ENCODE peak calls at places on chromosomes 11 and 22, in five cellular contexts. One of them, this sample, is unnamed.

GRCh38 chr11:111718436-111719325 is 47.5 kb downstream of the PPP2R1B start:
- DNase-seq in thoracic aorta: no peak
- DNase-seq in dorsolateral prefrontal cortex: no peak
- DNase-seq in naive thymus-derived CD4-positive, alpha-beta T cell: no peak
- DNase-seq in OCI-LY7: no peak
- DNase-seq in this sample: no peak

GRCh38 chr11:19092342-19092741 is 24.6 kb upstream of the ZDHHC13 start:
- DNase-seq in thoracic aorta: no peak
- DNase-seq in dorsolateral prefrontal cortex: no peak
- DNase-seq in naive thymus-derived CD4-positive, alpha-beta T cell: no peak
- DNase-seq in OCI-LY7: no peak
- DNase-seq in this sample: no peak

GRCh38 chr11:32473282-32473909 is 38.1 kb upstream of the WT1 start:
- DNase-seq in thoracic aorta: no peak
- DNase-seq in dorsolateral prefrontal cortex: no peak
- DNase-seq in naive thymus-derived CD4-positive, alpha-beta T cell: no peak
- DNase-seq in OCI-LY7: no peak
- DNase-seq in this sample: no peak

GRCh38 chr11:97729546-97730272 is 1291.0 kb upstream of the CNTN5 start:
- DNase-seq in thoracic aorta: no peak
- DNase-seq in dorsolateral prefrontal cortex: no peak
- DNase-seq in naive thymus-derived CD4-positive, alpha-beta T cell: no peak
- DNase-seq in OCI-LY7: no peak
- DNase-seq in this sample: no peak

GRCh38 chr11:108286369-108286768 is 63.5 kb downstream of the ATM start:
- DNase-seq in thoracic aorta: no peak
- DNase-seq in dorsolateral prefrontal cortex: no peak
- DNase-seq in naive thymus-derived CD4-positive, alpha-beta T cell: peak
- DNase-seq in OCI-LY7: no peak
- DNase-seq in this sample: no peak

GRCh38 chr11:128036556-128037093 is 550.7 kb downstream of the ETS1 start:
- DNase-seq in thoracic aorta: no peak
- DNase-seq in dorsolateral prefrontal cortex: no peak
- DNase-seq in naive thymus-derived CD4-positive, alpha-beta T cell: no peak
- DNase-seq in OCI-LY7: no peak
- DNase-seq in this sample: no peak

GRCh38 chr11:124739479-124740276 is at the start of gene NRGN:
- DNase-seq in thoracic aorta: peak
- DNase-seq in dorsolateral prefrontal cortex: peak
- DNase-seq in naive thymus-derived CD4-positive, alpha-beta T cell: peak
- DNase-seq in OCI-LY7: peak
- DNase-seq in this sample: peak

GRCh38 chr22:34105461-34106062 is 185.3 kb upstream of the LARGE1 start:
- DNase-seq in thoracic aorta: no peak
- DNase-seq in dorsolateral prefrontal cortex: peak
- DNase-seq in naive thymus-derived CD4-positive, alpha-beta T cell: no peak
- DNase-seq in OCI-LY7: peak
- DNase-seq in this sample: peak

GRCh38 chr11:9601041-9601875 is 27.8 kb downstream of the WEE1 start:
- DNase-seq in thoracic aorta: no peak
- DNase-seq in dorsolateral prefrontal cortex: no peak
- DNase-seq in naive thymus-derived CD4-positive, alpha-beta T cell: peak
- DNase-seq in OCI-LY7: peak
- DNase-seq in this sample: peak

GRCh38 chr11:20467458-20468185 is 80.1 kb downstream of the PRMT3 start:
- DNase-seq in thoracic aorta: no peak
- DNase-seq in dorsolateral prefrontal cortex: no peak
- DNase-seq in naive thymus-derived CD4-positive, alpha-beta T cell: no peak
- DNase-seq in OCI-LY7: no peak
- DNase-seq in this sample: no peak

GRCh38 chr22:30370681-30371080 is 13.9 kb downstream of the CCDC157 start:
- DNase-seq in thoracic aorta: no peak
- DNase-seq in dorsolateral prefrontal cortex: no peak
- DNase-seq in naive thymus-derived CD4-positive, alpha-beta T cell: no peak
- DNase-seq in OCI-LY7: no peak
- DNase-seq in this sample: no peak

GRCh38 chr11:120929664-120930154 is 94.2 kb upstream of the TBCEL start:
- DNase-seq in thoracic aorta: no peak
- DNase-seq in dorsolateral prefrontal cortex: no peak
- DNase-seq in naive thymus-derived CD4-positive, alpha-beta T cell: peak
- DNase-seq in OCI-LY7: peak
- DNase-seq in this sample: no peak

GRCh38 chr11:113562981-113563461 is 87.8 kb upstream of the DRD2 start:
- DNase-seq in thoracic aorta: no peak
- DNase-seq in dorsolateral prefrontal cortex: no peak
- DNase-seq in naive thymus-derived CD4-positive, alpha-beta T cell: no peak
- DNase-seq in OCI-LY7: no peak
- DNase-seq in this sample: no peak

GRCh38 chr11:97860237-97860636 is 1160.5 kb upstream of the CNTN5 start:
- DNase-seq in thoracic aorta: no peak
- DNase-seq in dorsolateral prefrontal cortex: no peak
- DNase-seq in naive thymus-derived CD4-positive, alpha-beta T cell: no peak
- DNase-seq in OCI-LY7: no peak
- DNase-seq in this sample: no peak

GRCh38 chr11:5992604-5993251 is 5.9 kb upstream of the OR52L1 start:
- DNase-seq in thoracic aorta: no peak
- DNase-seq in dorsolateral prefrontal cortex: no peak
- DNase-seq in naive thymus-derived CD4-positive, alpha-beta T cell: no peak
- DNase-seq in OCI-LY7: peak
- DNase-seq in this sample: no peak

DNA sequence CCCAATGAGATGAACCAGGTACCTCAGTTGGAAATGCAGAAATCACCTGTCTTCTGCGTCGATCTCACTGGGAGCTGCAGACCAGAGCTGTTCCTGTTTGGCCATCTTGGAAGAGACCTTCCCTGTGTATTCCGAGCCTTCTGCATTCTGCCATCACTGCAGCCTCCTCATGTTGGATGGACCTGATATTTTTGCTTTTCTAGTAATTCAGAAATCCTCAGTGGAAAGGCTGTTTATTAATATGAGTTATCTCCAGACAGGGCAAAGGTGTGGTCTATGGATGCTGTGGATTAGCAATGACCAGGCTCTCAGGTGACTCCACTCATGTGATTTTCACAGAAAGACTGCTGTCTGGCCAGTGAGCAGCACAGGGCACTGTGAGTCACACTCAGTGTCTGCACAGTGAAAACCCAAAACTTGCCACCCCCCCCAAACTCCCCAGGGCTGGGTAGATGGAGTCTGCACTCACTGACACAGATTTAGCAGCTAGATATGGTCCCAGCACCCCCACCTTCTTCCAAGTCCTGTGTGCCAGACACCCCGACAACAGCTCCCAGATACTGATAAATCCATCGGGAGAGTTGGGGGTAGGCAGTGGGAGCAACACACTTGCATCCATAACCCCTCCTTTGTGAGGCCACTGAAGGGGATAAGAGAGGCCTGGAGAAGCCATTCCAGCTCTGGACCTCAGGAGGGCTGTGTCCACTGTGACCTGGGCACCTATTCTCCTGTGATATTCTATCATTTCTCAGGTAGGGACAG is 75.2 kb upstream of the TOP3B start:
- DNase-seq in thoracic aorta: no peak
- DNase-seq in dorsolateral prefrontal cortex: no peak
- DNase-seq in naive thymus-derived CD4-positive, alpha-beta T cell: no peak
- DNase-seq in OCI-LY7: no peak
- DNase-seq in this sample: no peak
- H3K4me3 ChIP-seq in thoracic aorta: no peak
- H3K4me3 ChIP-seq in dorsolateral prefrontal cortex: no peak
- H3K4me3 ChIP-seq in naive thymus-derived CD4-positive, alpha-beta T cell: no peak
- H3K4me3 ChIP-seq in OCI-LY7: no peak
- H3K4me3 ChIP-seq in this sample: no peak

GRCh38 chr22:38318792-38319773 is 1.9 kb upstream of the CSNK1E start:
- DNase-seq in thoracic aorta: no peak
- DNase-seq in dorsolateral prefrontal cortex: no peak
- DNase-seq in naive thymus-derived CD4-positive, alpha-beta T cell: no peak
- DNase-seq in OCI-LY7: no peak
- DNase-seq in this sample: no peak
- H3K27ac ChIP-seq in thoracic aorta: peak
- H3K27ac ChIP-seq in dorsolateral prefrontal cortex: peak
- H3K27ac ChIP-seq in naive thymus-derived CD4-positive, alpha-beta T cell: peak
- H3K27ac ChIP-seq in OCI-LY7: no peak
- H3K27ac ChIP-seq in this sample: peak

GRCh38 chr11:3990406-3990805 is 104.2 kb upstream of the RRM1 start:
- DNase-seq in thoracic aorta: no peak
- DNase-seq in dorsolateral prefrontal cortex: no peak
- DNase-seq in naive thymus-derived CD4-positive, alpha-beta T cell: no peak
- DNase-seq in OCI-LY7: no peak
- DNase-seq in this sample: no peak

GRCh38 chr11:3992964-3993363 is 101.6 kb upstream of the RRM1 start:
- DNase-seq in thoracic aorta: no peak
- DNase-seq in dorsolateral prefrontal cortex: no peak
- DNase-seq in naive thymus-derived CD4-positive, alpha-beta T cell: no peak
- DNase-seq in OCI-LY7: no peak
- DNase-seq in this sample: no peak

GRCh38 chr11:3989251-3989650 is 105.3 kb upstream of the RRM1 start:
- DNase-seq in thoracic aorta: no peak
- DNase-seq in dorsolateral prefrontal cortex: peak
- DNase-seq in naive thymus-derived CD4-positive, alpha-beta T cell: no peak
- DNase-seq in OCI-LY7: no peak
- DNase-seq in this sample: no peak

GRCh38 chr11:3986301-3986700 is 108.3 kb upstream of the RRM1 start:
- DNase-seq in thoracic aorta: no peak
- DNase-seq in dorsolateral prefrontal cortex: no peak
- DNase-seq in naive thymus-derived CD4-positive, alpha-beta T cell: no peak
- DNase-seq in OCI-LY7: no peak
- DNase-seq in this sample: no peak

DNA sequence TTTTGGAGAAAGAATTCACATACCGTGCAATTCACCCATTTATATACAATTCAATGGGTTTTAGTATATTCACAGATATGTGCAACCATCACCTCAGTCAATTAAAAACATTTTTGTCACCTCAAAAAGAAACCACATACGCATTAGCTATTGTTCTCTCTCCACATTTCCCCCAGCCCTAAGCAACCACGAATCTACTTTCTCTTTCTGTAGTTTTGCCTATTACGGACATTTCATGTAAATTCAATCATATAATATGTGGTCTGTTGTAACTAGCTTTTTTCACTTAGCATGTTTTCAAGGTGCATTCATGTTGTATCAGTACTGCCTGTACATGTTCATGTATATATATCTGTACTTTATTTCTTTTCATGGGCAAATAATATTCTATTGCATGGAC is 104.7 kb upstream of the RRM1 start:
- DNase-seq in thoracic aorta: no peak
- DNase-seq in dorsolateral prefrontal cortex: no peak
- DNase-seq in naive thymus-derived CD4-positive, alpha-beta T cell: peak
- DNase-seq in OCI-LY7: no peak
- DNase-seq in this sample: no peak
- H3K4me3 ChIP-seq in thoracic aorta: no peak
- H3K4me3 ChIP-seq in dorsolateral prefrontal cortex: no peak
- H3K4me3 ChIP-seq in naive thymus-derived CD4-positive, alpha-beta T cell: peak
- H3K4me3 ChIP-seq in OCI-LY7: no peak
- H3K4me3 ChIP-seq in this sample: no peak

GRCh38 chr11:129248618-129249017 is 56.5 kb upstream of the ARHGAP32 start:
- DNase-seq in thoracic aorta: no peak
- DNase-seq in dorsolateral prefrontal cortex: no peak
- DNase-seq in naive thymus-derived CD4-positive, alpha-beta T cell: no peak
- DNase-seq in OCI-LY7: no peak
- DNase-seq in this sample: no peak
- H3K27ac ChIP-seq in thoracic aorta: no peak
- H3K27ac ChIP-seq in dorsolateral prefrontal cortex: no peak
- H3K27ac ChIP-seq in naive thymus-derived CD4-positive, alpha-beta T cell: no peak
- H3K27ac ChIP-seq in OCI-LY7: no peak
- H3K27ac ChIP-seq in this sample: no peak

GRCh38 chr11:106424111-106424510 is 346.6 kb downstream of the AASDHPPT start:
- DNase-seq in thoracic aorta: no peak
- DNase-seq in dorsolateral prefrontal cortex: no peak
- DNase-seq in naive thymus-derived CD4-positive, alpha-beta T cell: no peak
- DNase-seq in OCI-LY7: no peak
- DNase-seq in this sample: no peak
- H3K4me3 ChIP-seq in thoracic aorta: no peak
- H3K4me3 ChIP-seq in dorsolateral prefrontal cortex: no peak
- H3K4me3 ChIP-seq in naive thymus-derived CD4-positive, alpha-beta T cell: no peak
- H3K4me3 ChIP-seq in OCI-LY7: no peak
- H3K4me3 ChIP-seq in this sample: no peak